ENCODE peak calls at places on chromosomes 11 and 22, in ten cellular contexts. One of them, this sample, is unnamed.

GRCh38 chr11:40537734-40538133 is 921.7 kb downstream of the LRRC4C start:
- DNase-seq in glomerular endothelial cell: no peak
- DNase-seq in NCI-H2029: no peak
- DNase-seq in coronary artery: no peak
- DNase-seq in nephron progenitor cell: no peak
- DNase-seq in chondrocyte: no peak
- DNase-seq in stimulated activated CD4-positive, alpha-beta T cell treated with anti-CD3 and anti-CD28 coated beads, Interleukin-15, amount 100 ng/mL, for 24 hours: no peak
- DNase-seq in left kidney: no peak
- DNase-seq in NCI-H1694 treated with DMSO at 0.1 percent for 48 hours: no peak
- DNase-seq in OCI-M1: no peak
- DNase-seq in this sample: no peak

GRCh38 chr11:80846442-80846841 is 1405.6 kb upstream of the TENM4 start:
- DNase-seq in glomerular endothelial cell: no peak
- DNase-seq in NCI-H2029: no peak
- DNase-seq in coronary artery: no peak
- DNase-seq in nephron progenitor cell: no peak
- DNase-seq in chondrocyte: no peak
- DNase-seq in stimulated activated CD4-positive, alpha-beta T cell treated with anti-CD3 and anti-CD28 coated beads, Interleukin-15, amount 100 ng/mL, for 24 hours: no peak
- DNase-seq in left kidney: no peak
- DNase-seq in NCI-H1694 treated with DMSO at 0.1 percent for 48 hours: no peak
- DNase-seq in OCI-M1: peak
- DNase-seq in this sample: no peak

GRCh38 chr22:28051787-28052356 is 132.8 kb upstream of the PITPNB start:
- DNase-seq in glomerular endothelial cell: no peak
- DNase-seq in NCI-H2029: no peak
- DNase-seq in coronary artery: no peak
- DNase-seq in nephron progenitor cell: peak
- DNase-seq in chondrocyte: no peak
- DNase-seq in stimulated activated CD4-positive, alpha-beta T cell treated with anti-CD3 and anti-CD28 coated beads, Interleukin-15, amount 100 ng/mL, for 24 hours: peak
- DNase-seq in left kidney: peak
- DNase-seq in NCI-H1694 treated with DMSO at 0.1 percent for 48 hours: peak
- DNase-seq in OCI-M1: peak
- DNase-seq in this sample: peak

GRCh38 chr11:102266111-102266510 is 51.2 kb upstream of the BIRC3 start:
- DNase-seq in glomerular endothelial cell: no peak
- DNase-seq in NCI-H2029: no peak
- DNase-seq in coronary artery: no peak
- DNase-seq in nephron progenitor cell: no peak
- DNase-seq in chondrocyte: no peak
- DNase-seq in stimulated activated CD4-positive, alpha-beta T cell treated with anti-CD3 and anti-CD28 coated beads, Interleukin-15, amount 100 ng/mL, for 24 hours: no peak
- DNase-seq in left kidney: no peak
- DNase-seq in NCI-H1694 treated with DMSO at 0.1 percent for 48 hours: no peak
- DNase-seq in OCI-M1: no peak
- DNase-seq in this sample: no peak

GRCh38 chr11:104260456-104260855 is 96.5 kb upstream of the PDGFD start:
- DNase-seq in glomerular endothelial cell: no peak
- DNase-seq in NCI-H2029: no peak
- DNase-seq in coronary artery: no peak
- DNase-seq in nephron progenitor cell: no peak
- DNase-seq in chondrocyte: no peak
- DNase-seq in stimulated activated CD4-positive, alpha-beta T cell treated with anti-CD3 and anti-CD28 coated beads, Interleukin-15, amount 100 ng/mL, for 24 hours: no peak
- DNase-seq in left kidney: no peak
- DNase-seq in NCI-H1694 treated with DMSO at 0.1 percent for 48 hours: no peak
- DNase-seq in OCI-M1: no peak
- DNase-seq in this sample: no peak

GRCh38 chr22:40512426-40513136 is 123.9 kb downstream of the MRTFA start:
- DNase-seq in glomerular endothelial cell: no peak
- DNase-seq in NCI-H2029: peak
- DNase-seq in coronary artery: peak
- DNase-seq in nephron progenitor cell: no peak
- DNase-seq in chondrocyte: no peak
- DNase-seq in stimulated activated CD4-positive, alpha-beta T cell treated with anti-CD3 and anti-CD28 coated beads, Interleukin-15, amount 100 ng/mL, for 24 hours: no peak
- DNase-seq in left kidney: no peak
- DNase-seq in NCI-H1694 treated with DMSO at 0.1 percent for 48 hours: peak
- DNase-seq in OCI-M1: no peak
- DNase-seq in this sample: no peak

GRCh38 chr11:126997196-126997595 is 3.4 kb downstream of the KIRREL3 start:
- DNase-seq in glomerular endothelial cell: no peak
- DNase-seq in NCI-H2029: no peak
- DNase-seq in coronary artery: no peak
- DNase-seq in nephron progenitor cell: no peak
- DNase-seq in chondrocyte: no peak
- DNase-seq in stimulated activated CD4-positive, alpha-beta T cell treated with anti-CD3 and anti-CD28 coated beads, Interleukin-15, amount 100 ng/mL, for 24 hours: no peak
- DNase-seq in left kidney: no peak
- DNase-seq in NCI-H1694 treated with DMSO at 0.1 percent for 48 hours: no peak
- DNase-seq in OCI-M1: no peak
- DNase-seq in this sample: no peak

GRCh38 chr22:43951391-43951790 is 3.9 kb upstream of the SAMM50 start:
- DNase-seq in glomerular endothelial cell: no peak
- DNase-seq in NCI-H2029: no peak
- DNase-seq in coronary artery: no peak
- DNase-seq in nephron progenitor cell: no peak
- DNase-seq in chondrocyte: no peak
- DNase-seq in stimulated activated CD4-positive, alpha-beta T cell treated with anti-CD3 and anti-CD28 coated beads, Interleukin-15, amount 100 ng/mL, for 24 hours: no peak
- DNase-seq in left kidney: no peak
- DNase-seq in NCI-H1694 treated with DMSO at 0.1 percent for 48 hours: no peak
- DNase-seq in OCI-M1: no peak
- DNase-seq in this sample: no peak

This sample was measured in erythroblast.